ENCODE peak calls at places on chromosomes 6 and 20, in seven cellular contexts. S, W, F, I, M, Y and G are unnamed samples.

GRCh38 chr20:3866464-3866863 is 19.8 kb downstream of the MAVS start:
- DNase-seq in M (no peak), S (no peak), W (no peak), F (no peak), Y (no peak), I (no peak), G (no peak)

GRCh38 chr20:44035924-44036323 is 121.3 kb downstream of the TOX2 start:
- DNase-seq in F (no peak), M (no peak), Y (no peak), W (no peak), S (no peak), I (no peak), G (no peak)

GRCh38 chr20:24423291-24423690 is 46.1 kb upstream of the SYNDIG1 start:
- DNase-seq in I (no peak), F (no peak), S (no peak), M (no peak), Y (no peak), W (no peak), G (no peak)

GRCh38 chr6:1053587-1053986 is 258.3 kb upstream of the FOXQ1 start:
- DNase-seq in Y (no peak), M (no peak), S (no peak), W (no peak), F (no peak), I (no peak), G (no peak)

GRCh38 chr6:17869010-17869752 is 118.3 kb downstream of the KIF13A start:
- DNase-seq in W (peak), M (no peak), S (peak), Y (no peak), I (no peak), F (no peak), G (no peak)

GRCh38 chr6:128742900-128743299 is 140.0 kb upstream of the LAMA2 start:
- DNase-seq in W (no peak), F (no peak), Y (no peak), M (no peak), I (no peak), S (no peak), G (no peak)

GRCh38 chr6:157542405-157542943 is 161.5 kb downstream of the ZDHHC14 start:
- DNase-seq in W (no peak), Y (no peak), F (no peak), S (no peak), M (no peak), I (no peak), G (no peak)

GRCh38 chr6:164570791-164571190 is 738.6 kb downstream of the C6orf118 start:
- DNase-seq in F (no peak), I (no peak), W (no peak), M (no peak), Y (no peak), S (no peak), G (no peak)

GRCh38 chr20:35619196-35620095 is 3.8 kb downstream of the SPAG4 start:
- DNase-seq in I (peak), M (peak), F (peak), Y (peak), S (peak), W (peak), G (no peak)

GRCh38 chr6:36245572-36246031 is 24.3 kb upstream of the PNPLA1 start:
- DNase-seq in F (no peak), Y (peak), S (no peak), M (no peak), W (no peak), I (no peak), G (no peak)

GRCh38 chr20:5369622-5370021 is 52.9 kb upstream of the PROKR2 start:
- DNase-seq in I (no peak), M (no peak), F (no peak), W (no peak), Y (no peak), S (no peak), G (no peak)

GRCh38 chr20:51096571-51097267 is 73.8 kb upstream of the KCNG1 start:
- DNase-seq in F (no peak), I (no peak), Y (no peak), W (no peak), S (no peak), M (no peak), G (no peak)

GRCh38 chr20:25254571-25254970 is 6.7 kb downstream of the PYGB start:
- DNase-seq in W (no peak), M (no peak), S (no peak), Y (no peak), I (no peak), F (no peak), G (no peak)

GRCh38 chr6:148509789-148510581 is 167.3 kb downstream of the SASH1 start:
- DNase-seq in M (peak), Y (peak), W (peak), S (peak), I (no peak), F (no peak), G (peak)

GRCh38 chr6:88368071-88368787 is 202.1 kb upstream of the CNR1 start:
- DNase-seq in Y (no peak), W (peak), M (peak), I (no peak), F (no peak), S (peak), G (peak)

GRCh38 chr20:39853664-39854063 is 835.4 kb downstream of the MAFB start:
- DNase-seq in F (peak), M (peak), W (peak), S (no peak), Y (peak), I (no peak), G (peak)

GRCh38 chr6:34512738-34513115 is 43.4 kb downstream of the SPDEF start:
- DNase-seq in I (no peak), M (no peak), Y (no peak), W (no peak), S (no peak), F (no peak), G (no peak)

GRCh38 chr6:29763491-29764289 is 40.5 kb downstream of the HLA-F start:
- DNase-seq in W (peak), F (no peak), M (peak), Y (no peak), S (peak), I (no peak), G (peak)

GRCh38 chr6:150934380-150934779 is 68.9 kb downstream of the MTHFD1L start:
- DNase-seq in I (no peak), M (peak), W (peak), S (peak), Y (no peak), F (no peak), G (no peak)

GRCh38 chr6:89952696-89953095 is 58.4 kb downstream of the GJA10 start:
- DNase-seq in M (peak), I (no peak), W (peak), Y (no peak), F (no peak), S (peak), G (peak)

GRCh38 chr6:5723905-5724691 is 282.6 kb downstream of the NRN1 start:
- DNase-seq in F (no peak), M (no peak), W (no peak), S (no peak), Y (no peak), I (no peak), G (no peak)

GRCh38 chr6:82330171-82330804 is 33.3 kb upstream of the TPBG start:
- DNase-seq in Y (no peak), I (no peak), F (no peak), S (no peak), W (no peak), M (no peak), G (no peak)

GRCh38 chr6:41894366-41895299 is 542 bp downstream of the USP49 start:
- DNase-seq in S (no peak), W (no peak), F (no peak), Y (no peak), M (peak), I (no peak), G (no peak)

GRCh38 chr6:139376604-139377218 is 2.3 kb upstream of the CITED2 start:
- DNase-seq in S (peak), W (peak), F (no peak), I (no peak), Y (peak), M (peak), G (no peak)

GRCh38 chr6:40779399-40779798 is 192.2 kb upstream of the LRFN2 start:
- DNase-seq in F (no peak), W (peak), I (no peak), S (no peak), Y (no peak), M (peak), G (no peak)

GRCh38 chr6:90039911-90040310 is 145.6 kb downstream of the GJA10 start:
- DNase-seq in F (no peak), M (no peak), W (peak), S (no peak), I (no peak), Y (no peak), G (no peak)

GRCh38 chr6:163083141-163083540 is 331.4 kb upstream of the QKI start:
- DNase-seq in F (no peak), W (no peak), Y (no peak), S (no peak), M (no peak), I (no peak), G (no peak)

GRCh38 chr6:2229039-2229438 is 16.4 kb downstream of the GMDS start:
- DNase-seq in M (peak), W (no peak), I (no peak), F (no peak), Y (no peak), S (no peak), G (no peak)

GRCh38 chr6:36596359-36596758 is 2.2 kb downstream of the SRSF3 start:
- DNase-seq in F (no peak), W (no peak), M (no peak), S (no peak), I (no peak), Y (no peak), G (no peak)

GRCh38 chr6:160678744-160679401 is 14.8 kb upstream of the LPA start:
- DNase-seq in W (no peak), Y (peak), I (no peak), M (no peak), S (no peak), F (no peak), G (no peak)

GRCh38 chr6:108945686-108946158 is 97.5 kb downstream of the ARMC2 start:
- DNase-seq in F (no peak), Y (peak), I (no peak), S (no peak), M (peak), W (peak), G (peak)

GRCh38 chr20:61117725-61118124 is 134.3 kb upstream of the CDH4 start:
- DNase-seq in F (no peak), I (no peak), W (peak), M (no peak), Y (no peak), S (no peak), G (peak)